ENCODE peak calls at places on chromosomes 3 and 15, in six cellular contexts. Y, K, I, M, Z and N are unnamed samples.

GRCh38 chr3:190577225-190577624 is 63.3 kb downstream of the IL1RAP start:
- DNase-seq in Y (no peak), K (no peak), I (no peak), M (no peak), Z (no peak), N (no peak)

GRCh38 chr3:159775372-159775961 is 213.2 kb upstream of the IL12A start:
- DNase-seq in Y (no peak), K (peak; percentile 84), I (no peak), M (no peak), Z (no peak), N (no peak)

GRCh38 chr3:195265363-195265976 is 5.5 kb downstream of the XXYLT1 start:
- DNase-seq in Y (peak; percentile 36), K (no peak), I (no peak), M (no peak), Z (no peak), N (peak; percentile 46)

GRCh38 chr3:138187296-138188012 is at the start of gene ARMC8:
- DNase-seq in Y (peak; percentile 75), K (peak; percentile 25), I (peak; percentile 63), M (peak; percentile 37), Z (no peak), N (peak; percentile 91)

GRCh38 chr15:48759921-48760320 is 50.9 kb downstream of the CEP152 start:
- DNase-seq in Y (no peak), K (no peak), I (no peak), M (no peak), Z (no peak), N (no peak)

GRCh38 chr3:36579746-36580145 is 184.6 kb downstream of the DCLK3 start:
- DNase-seq in Y (no peak), K (no peak), I (no peak), M (no peak), Z (no peak), N (no peak)

GRCh38 chr3:132417695-132418520 is 606 bp downstream of the DNAJC13 start:
- DNase-seq in Y (peak; percentile 71), K (peak; percentile 24), I (peak; percentile 49), M (no peak), Z (peak; percentile 62), N (no peak)

GRCh38 chr15:58440181-58440910 is 8.6 kb downstream of the LIPC start:
- DNase-seq in Y (peak; percentile 76), K (no peak), I (peak; percentile 76), M (no peak), Z (no peak), N (no peak)

GRCh38 chr15:80559320-80559693 is 135.8 kb upstream of the ABHD17C start:
- DNase-seq in Y (no peak), K (no peak), I (no peak), M (no peak), Z (no peak), N (no peak)

GRCh38 chr3:134311693-134312071 is 61.0 kb upstream of the RYK start:
- DNase-seq in Y (no peak), K (no peak), I (no peak), M (no peak), Z (no peak), N (no peak)

GRCh38 chr3:126487151-126487771 is 11.6 kb upstream of the ZXDC start:
- DNase-seq in Y (no peak), K (no peak), I (no peak), M (no peak), Z (peak; percentile 11), N (peak; percentile 84)

GRCh38 chr3:53382106-53382505 is 34.8 kb upstream of the DCP1A start:
- DNase-seq in Y (no peak), K (no peak), I (no peak), M (no peak), Z (no peak), N (no peak)

GRCh38 chr3:163490119-163490518 is 1588.2 kb downstream of the SI start:
- DNase-seq in Y (peak; percentile 59), K (no peak), I (peak; percentile 39), M (no peak), Z (peak; percentile 21), N (peak; percentile 42)

GRCh38 chr3:45035441-45036301 is 9.6 kb downstream of the CLEC3B start:
- DNase-seq in Y (no peak), K (no peak), I (no peak), M (peak; percentile 49), Z (no peak), N (peak; percentile 81)

DNA sequence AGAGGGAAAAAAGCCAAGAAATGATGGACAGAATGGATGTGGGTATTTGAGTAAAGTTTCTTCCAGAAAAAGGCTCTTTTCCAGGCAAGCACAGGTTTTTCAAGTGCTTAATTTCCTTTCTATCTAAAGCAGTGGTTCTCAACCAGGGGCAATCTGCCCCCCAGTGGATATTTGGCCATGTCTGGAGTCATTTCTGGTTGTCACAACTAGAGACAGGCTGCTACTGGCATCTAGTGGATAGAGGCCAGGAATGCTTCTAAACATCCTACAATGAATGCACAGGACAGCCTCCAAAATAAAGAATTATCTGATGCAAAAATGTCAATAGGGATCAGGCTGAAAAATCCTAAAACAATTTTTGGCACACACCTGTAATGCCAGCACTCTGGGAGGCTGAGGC is 23.9 kb downstream of the SEC22C start:
- DNase-seq in Y (no peak), K (no peak), I (no peak), M (no peak), Z (peak; percentile 34), N (no peak)
- H3K36me3 ChIP-seq in Y (no peaks in the 10 kb centered on the region), K (no peaks in the 10 kb centered on the region), I (peaks cover 57% of the 10 kb centered on the region), M (no peaks in the 10 kb centered on the region), Z (peaks cover 88% of the 10 kb centered on the region), N (peaks cover 96% of the 10 kb centered on the region)

GRCh38 chr3:143784446-143784845 is 63.8 kb downstream of the SLC9A9 start:
- DNase-seq in Y (no peak), K (no peak), I (no peak), M (no peak), Z (no peak), N (no peak)

GRCh38 chr3:143783856-143784370 is 64.4 kb downstream of the SLC9A9 start:
- DNase-seq in Y (no peak), K (no peak), I (no peak), M (no peak), Z (no peak), N (no peak)

DNA sequence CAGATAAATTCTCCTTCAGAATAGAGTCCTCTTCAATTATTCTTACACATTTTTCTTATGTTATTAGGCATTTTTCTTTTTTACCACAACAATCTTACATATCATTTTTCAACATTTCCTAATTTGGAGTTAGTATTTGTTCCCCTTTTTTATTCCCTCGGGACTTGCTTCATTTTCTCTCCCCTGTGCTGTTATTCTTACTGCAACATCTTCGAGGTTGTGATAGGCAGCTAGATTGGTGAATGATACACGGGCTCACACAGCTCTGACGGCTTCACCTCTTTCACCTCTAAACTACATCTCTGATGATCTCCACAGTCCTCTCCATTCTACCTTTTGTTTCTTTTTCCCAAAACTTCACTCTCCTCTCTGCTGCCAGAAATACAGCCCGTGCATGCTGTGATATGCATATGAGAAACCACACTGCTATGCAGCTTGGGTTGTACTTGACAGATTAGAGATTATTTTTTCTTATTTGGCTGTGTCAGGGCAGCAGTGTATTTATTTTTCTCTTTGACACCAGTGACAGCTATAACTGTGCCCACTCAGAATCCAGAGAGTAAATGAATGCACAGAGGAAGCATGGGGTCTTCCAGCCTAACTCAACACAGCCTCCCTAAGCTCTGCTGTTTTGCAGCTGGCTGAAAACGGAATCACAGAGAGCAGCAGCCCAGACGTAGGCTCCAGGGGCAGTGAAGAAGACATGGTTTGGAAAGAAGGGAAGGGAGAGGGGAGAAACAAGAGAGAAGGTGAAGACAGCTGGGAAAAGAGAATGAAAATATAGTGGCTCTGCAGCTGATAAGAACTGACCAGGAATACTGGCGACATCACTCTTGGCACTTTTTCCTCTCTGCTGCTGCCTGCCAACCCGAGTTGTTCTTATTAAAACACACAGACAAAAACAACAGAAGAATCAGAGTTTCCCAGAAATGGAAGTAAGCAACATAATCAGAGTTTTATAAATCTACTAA is 61.8 kb downstream of the SLC9A9 start:
- DNase-seq in Y (no peak), K (peak; percentile 20), I (peak; percentile 30), M (peak; percentile 16), Z (no peak), N (no peak)
- H3K4me3 ChIP-seq in Y (no peak overlapping the region), K (peak overlapping the region; percentile 10), I (peak overlapping the region; percentile 13), M (peak overlapping the region; percentile 1), Z (no peak overlapping the region), N (no peak overlapping the region)

GRCh38 chr3:131285456-131285855 is 96.1 kb upstream of the NUDT16 start:
- DNase-seq in Y (no peak), K (no peak), I (no peak), M (no peak), Z (no peak), N (no peak)

GRCh38 chr3:131282967-131283366 is 98.6 kb upstream of the NUDT16 start:
- DNase-seq in Y (no peak), K (no peak), I (no peak), M (no peak), Z (no peak), N (no peak)

GRCh38 chr3:131283862-131284261 is 97.7 kb upstream of the NUDT16 start:
- DNase-seq in Y (no peak), K (no peak), I (no peak), M (no peak), Z (no peak), N (no peak)

GRCh38 chr3:131277836-131278497 is 103.6 kb upstream of the NUDT16 start:
- DNase-seq in Y (no peak), K (no peak), I (no peak), M (no peak), Z (no peak), N (no peak)

GRCh38 chr3:131282379-131282778 is 99.2 kb upstream of the NUDT16 start:
- DNase-seq in Y (no peak), K (no peak), I (no peak), M (no peak), Z (no peak), N (no peak)
- H3K36me3 ChIP-seq in Y (no peaks in the 10 kb centered on the region), K (no peaks in the 10 kb centered on the region), I (no peaks in the 10 kb centered on the region), M (no peaks in the 10 kb centered on the region), Z (no peaks in the 10 kb centered on the region), N (no peaks in the 10 kb centered on the region)

GRCh38 chr15:71336671-71337070 is 221.4 kb downstream of the THSD4 start:
- DNase-seq in Y (no peak), K (no peak), I (no peak), M (no peak), Z (no peak), N (no peak)

GRCh38 chr15:71335591-71335990 is 220.3 kb downstream of the THSD4 start:
- DNase-seq in Y (no peak), K (no peak), I (no peak), M (no peak), Z (no peak), N (no peak)

GRCh38 chr15:71338827-71339542 is 223.7 kb downstream of the THSD4 start:
- DNase-seq in Y (no peak), K (no peak), I (no peak), M (no peak), Z (no peak), N (no peak)

GRCh38 chr15:71338251-71338650 is 223.0 kb downstream of the THSD4 start:
- DNase-seq in Y (no peak), K (no peak), I (no peak), M (no peak), Z (no peak), N (no peak)

DNA sequence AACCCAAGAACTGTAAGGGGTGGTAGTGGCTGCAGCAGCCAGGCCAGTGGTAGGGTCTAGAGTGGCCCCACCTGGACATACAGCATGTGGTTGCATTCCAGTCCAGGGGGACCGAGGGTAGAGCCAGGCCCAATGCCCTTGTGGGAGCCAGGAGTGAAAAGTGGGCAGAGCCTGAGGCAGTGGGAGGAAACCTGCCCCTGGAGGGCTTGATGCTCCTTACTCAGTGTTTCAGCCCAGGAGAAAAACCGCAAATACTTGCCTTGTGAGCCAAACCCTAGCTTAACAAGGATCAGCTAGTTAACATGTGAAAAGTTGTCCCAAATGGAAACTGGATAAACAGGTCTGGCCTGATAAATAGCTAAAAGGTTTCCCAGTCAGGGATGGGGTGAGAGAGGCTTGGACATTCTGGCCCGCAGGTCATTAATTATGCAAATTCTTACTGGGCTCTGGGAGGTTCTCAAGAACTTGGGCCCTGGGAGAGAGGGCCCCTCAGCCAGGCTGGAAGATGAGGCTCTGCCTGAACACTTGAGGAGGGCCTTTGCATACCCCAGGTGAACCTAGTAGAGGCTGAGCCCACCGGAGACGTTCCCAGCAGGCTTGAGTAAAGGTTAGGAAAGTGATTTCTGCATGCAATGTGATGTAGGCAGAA is 222.1 kb downstream of the THSD4 start:
- DNase-seq in Y (no peak), K (peak; percentile 55), I (no peak), M (no peak), Z (no peak), N (no peak)
- H3K4me3 ChIP-seq in Y (no peak overlapping the region), K (no peak overlapping the region), I (no peak overlapping the region), M (no peak overlapping the region), Z (no peak overlapping the region), N (no peak overlapping the region)